ENCODE peak calls at places on chromosomes 4 and X, in ten cellular contexts. One of them, this sample, is unnamed.

GRCh38 chr4:17758459-17758858 is 23.0 kb downstream of the FAM184B start:
- DNase-seq in activated CD4-positive, alpha-beta T cell treated with anti-CD3 and anti-CD28 coated beads for 48 hours: no peak
- DNase-seq in WTC11: no peak
- DNase-seq in BE2C: no peak
- DNase-seq in amygdala: no peak
- DNase-seq in NCI-H1436: no peak
- DNase-seq in SJSA1: no peak
- DNase-seq in kidney epithelial cell: no peak
- DNase-seq in EL: no peak
- DNase-seq in CD8-positive, alpha-beta T cell: no peak
- DNase-seq in this sample: no peak

GRCh38 chr4:140211693-140212092 is 57.7 kb upstream of the MAML3 start:
- DNase-seq in kidney epithelial cell: no peak
- DNase-seq in SJSA1: no peak
- DNase-seq in amygdala: no peak
- DNase-seq in NCI-H1436: no peak
- DNase-seq in WTC11: no peak
- DNase-seq in CD8-positive, alpha-beta T cell: no peak
- DNase-seq in activated CD4-positive, alpha-beta T cell treated with anti-CD3 and anti-CD28 coated beads for 48 hours: no peak
- DNase-seq in BE2C: no peak
- DNase-seq in EL: no peak
- DNase-seq in this sample: no peak

GRCh38 chrX:96682516-96682915 is 2.1 kb upstream of the DIAPH2 start:
- DNase-seq in CD8-positive, alpha-beta T cell: no peak
- DNase-seq in EL: no peak
- DNase-seq in SJSA1: no peak
- DNase-seq in BE2C: no peak
- DNase-seq in activated CD4-positive, alpha-beta T cell treated with anti-CD3 and anti-CD28 coated beads for 48 hours: no peak
- DNase-seq in WTC11: no peak
- DNase-seq in kidney epithelial cell: no peak
- DNase-seq in NCI-H1436: no peak
- DNase-seq in amygdala: no peak
- DNase-seq in this sample: no peak

GRCh38 chr4:120922390-120923200 is at the start of gene PRDM5:
- DNase-seq in WTC11: peak
- DNase-seq in CD8-positive, alpha-beta T cell: peak
- DNase-seq in EL: peak
- DNase-seq in kidney epithelial cell: no peak
- DNase-seq in NCI-H1436: no peak
- DNase-seq in SJSA1: peak
- DNase-seq in amygdala: no peak
- DNase-seq in BE2C: peak
- DNase-seq in activated CD4-positive, alpha-beta T cell treated with anti-CD3 and anti-CD28 coated beads for 48 hours: peak
- DNase-seq in this sample: peak

GRCh38 chr4:67019670-67020069 is 525.6 kb downstream of the CENPC start:
- DNase-seq in CD8-positive, alpha-beta T cell: no peak
- DNase-seq in amygdala: no peak
- DNase-seq in WTC11: no peak
- DNase-seq in kidney epithelial cell: no peak
- DNase-seq in activated CD4-positive, alpha-beta T cell treated with anti-CD3 and anti-CD28 coated beads for 48 hours: no peak
- DNase-seq in BE2C: no peak
- DNase-seq in NCI-H1436: no peak
- DNase-seq in EL: no peak
- DNase-seq in SJSA1: no peak
- DNase-seq in this sample: no peak

GRCh38 chrX:19772306-19772705 is 115.1 kb downstream of the SH3KBP1 start:
- DNase-seq in activated CD4-positive, alpha-beta T cell treated with anti-CD3 and anti-CD28 coated beads for 48 hours: no peak
- DNase-seq in WTC11: no peak
- DNase-seq in CD8-positive, alpha-beta T cell: no peak
- DNase-seq in NCI-H1436: no peak
- DNase-seq in BE2C: no peak
- DNase-seq in amygdala: no peak
- DNase-seq in SJSA1: no peak
- DNase-seq in EL: peak
- DNase-seq in kidney epithelial cell: no peak
- DNase-seq in this sample: peak

GRCh38 chrX:46444011-46444410 is 101.2 kb downstream of the ZNF674 start:
- DNase-seq in WTC11: no peak
- DNase-seq in NCI-H1436: no peak
- DNase-seq in BE2C: no peak
- DNase-seq in EL: peak
- DNase-seq in CD8-positive, alpha-beta T cell: no peak
- DNase-seq in SJSA1: peak
- DNase-seq in activated CD4-positive, alpha-beta T cell treated with anti-CD3 and anti-CD28 coated beads for 48 hours: peak
- DNase-seq in amygdala: no peak
- DNase-seq in kidney epithelial cell: peak
- DNase-seq in this sample: peak

GRCh38 chrX:43493751-43494150 is 162.3 kb upstream of the MAOA start:
- DNase-seq in BE2C: no peak
- DNase-seq in CD8-positive, alpha-beta T cell: no peak
- DNase-seq in amygdala: no peak
- DNase-seq in kidney epithelial cell: no peak
- DNase-seq in EL: no peak
- DNase-seq in WTC11: no peak
- DNase-seq in SJSA1: no peak
- DNase-seq in activated CD4-positive, alpha-beta T cell treated with anti-CD3 and anti-CD28 coated beads for 48 hours: no peak
- DNase-seq in NCI-H1436: no peak
- DNase-seq in this sample: no peak

GRCh38 chr4:176156656-176157055 is 38.7 kb downstream of the SPATA4 start:
- DNase-seq in EL: no peak
- DNase-seq in activated CD4-positive, alpha-beta T cell treated with anti-CD3 and anti-CD28 coated beads for 48 hours: no peak
- DNase-seq in amygdala: no peak
- DNase-seq in CD8-positive, alpha-beta T cell: no peak
- DNase-seq in NCI-H1436: no peak
- DNase-seq in SJSA1: no peak
- DNase-seq in kidney epithelial cell: no peak
- DNase-seq in BE2C: no peak
- DNase-seq in WTC11: no peak
- DNase-seq in this sample: peak